ENCODE peak calls at places on chromosomes 7 and 10, in four cellular contexts. S is activated CD4-positive, alpha-beta T cell treated with anti-CD3 and anti-CD28 coated beads for 48 hours; U is HFFc6; F is mammary epithelial cell. L is an unnamed sample.

GRCh38 chr10:22626784-22627183 is 87.6 kb downstream of the PIP4K2A start:
- DNase-seq in U (no peak), F (no peak), S (no peak), L (no peak)

GRCh38 chr7:116180302-116180701 is 30.0 kb upstream of the TES start:
- DNase-seq in S (no peak), U (peak; percentile 48), F (peak; percentile 52), L (peak; percentile 49)

GRCh38 chr7:44498230-44498954 is 7.9 kb upstream of the NUDCD3 start:
- DNase-seq in U (no peak), S (no peak), F (no peak), L (no peak)

GRCh38 chr10:49359349-49360231 is 36.3 kb downstream of the DRGX start:
- DNase-seq in F (no peak), U (no peak), S (no peak), L (no peak)

GRCh38 chr10:60290558-60290957 is 99.1 kb downstream of the ANK3 start:
- DNase-seq in S (no peak), U (no peak), F (no peak), L (no peak)

GRCh38 chr7:25407932-25408480 is 179.7 kb upstream of the NPVF start:
- DNase-seq in S (no peak), U (no peak), F (no peak), L (no peak)

GRCh38 chr10:130739016-130739756 is 572.3 kb downstream of the TCERG1L start:
- DNase-seq in U (no peak), S (no peak), F (no peak), L (no peak)

GRCh38 chr10:104333037-104333727 is 5.1 kb downstream of the ITPRIP start:
- DNase-seq in U (no peak), F (no peak), S (peak; percentile 45), L (no peak)

GRCh38 chr10:13329565-13329964 is 18.5 kb downstream of the SEPHS1 start:
- DNase-seq in F (no peak), U (no peak), S (no peak), L (no peak)

GRCh38 chr7:18727094-18727870 is 231.7 kb downstream of the HDAC9 start:
- DNase-seq in F (no peak), U (no peak), S (no peak), L (no peak)

GRCh38 chr7:151400626-151401315 is 9.1 kb downstream of the WDR86 start:
- DNase-seq in S (no peak), U (no peak), F (no peak), L (no peak)

GRCh38 chr10:45581497-45582385 is 90.8 kb downstream of the ZFAND4 start:
- DNase-seq in U (no peak), S (no peak), F (no peak), L (no peak)